ENCODE peak calls at places on chromosomes 6 and 20, in five cellular contexts. One of them, this sample, is unnamed. For H3K4me1, the result is how much of the 10 kb centered on the place peaks cover.

GRCh38 chr6:36840471-36841461 is 1.5 kb upstream of the CPNE5 start:
- DNase-seq in adrenal gland: no peak
- DNase-seq in heart right ventricle: no peak
- DNase-seq in pancreas: peak
- DNase-seq in HCT116: no peak
- DNase-seq in this sample: no peak

GRCh38 chr6:33132121-33132524 is 56.3 kb downstream of the HLA-DPB1 start:
- DNase-seq in adrenal gland: no peak
- DNase-seq in heart right ventricle: no peak
- DNase-seq in pancreas: no peak
- DNase-seq in HCT116: no peak
- DNase-seq in this sample: no peak

GRCh38 chr6:118725944-118726343 is 74.6 kb upstream of the CEP85L start:
- DNase-seq in adrenal gland: no peak
- DNase-seq in heart right ventricle: no peak
- DNase-seq in pancreas: no peak
- DNase-seq in HCT116: no peak
- DNase-seq in this sample: no peak

GRCh38 chr6:39415482-39415881 is 93.0 kb upstream of the KCNK16 start:
- DNase-seq in adrenal gland: no peak
- DNase-seq in heart right ventricle: no peak
- DNase-seq in pancreas: no peak
- DNase-seq in HCT116: no peak
- DNase-seq in this sample: no peak

GRCh38 chr6:84926756-84927155 is 162.4 kb upstream of the TBX18 start:
- DNase-seq in adrenal gland: no peak
- DNase-seq in heart right ventricle: no peak
- DNase-seq in pancreas: no peak
- DNase-seq in HCT116: no peak
- DNase-seq in this sample: no peak

GRCh38 chr6:128259735-128260685 is 260.4 kb downstream of the PTPRK start:
- DNase-seq in adrenal gland: no peak
- DNase-seq in heart right ventricle: no peak
- DNase-seq in pancreas: no peak
- DNase-seq in HCT116: no peak
- DNase-seq in this sample: no peak

GRCh38 chr6:1917628-1918371 is 308.1 kb downstream of the FOXC1 start:
- DNase-seq in adrenal gland: no peak
- DNase-seq in heart right ventricle: no peak
- DNase-seq in pancreas: no peak
- DNase-seq in HCT116: peak
- DNase-seq in this sample: no peak

GRCh38 chr20:14219801-14220461 is 117.5 kb downstream of the FLRT3 start:
- DNase-seq in adrenal gland: no peak
- DNase-seq in heart right ventricle: peak
- DNase-seq in pancreas: no peak
- DNase-seq in HCT116: peak
- DNase-seq in this sample: no peak

GRCh38 chr6:10968776-10969175 is 75.3 kb downstream of the ELOVL2 start:
- DNase-seq in adrenal gland: no peak
- DNase-seq in heart right ventricle: no peak
- DNase-seq in pancreas: no peak
- DNase-seq in HCT116: no peak
- DNase-seq in this sample: no peak

GRCh38 chr6:113434641-113435040 is 422.5 kb upstream of the MARCKS start:
- DNase-seq in adrenal gland: no peak
- DNase-seq in heart right ventricle: no peak
- DNase-seq in pancreas: no peak
- DNase-seq in HCT116: no peak
- DNase-seq in this sample: no peak

GRCh38 chr6:150177260-150178246 is 34.7 kb downstream of the PPP1R14C start:
- DNase-seq in adrenal gland: no peak
- DNase-seq in heart right ventricle: peak
- DNase-seq in pancreas: no peak
- DNase-seq in HCT116: no peak
- DNase-seq in this sample: no peak

GRCh38 chr6:163489584-163489983 is 75.1 kb downstream of the QKI start:
- DNase-seq in adrenal gland: no peak
- DNase-seq in heart right ventricle: no peak
- DNase-seq in pancreas: no peak
- DNase-seq in HCT116: no peak
- DNase-seq in this sample: no peak

GRCh38 chr6:170231496-170232185 is 59.2 kb downstream of the DLL1 start:
- DNase-seq in adrenal gland: no peak
- DNase-seq in heart right ventricle: no peak
- DNase-seq in pancreas: peak
- DNase-seq in HCT116: no peak
- DNase-seq in this sample: peak

GRCh38 chr20:60053125-60053812 is 95.0 kb downstream of the CDH26 start:
- DNase-seq in adrenal gland: no peak
- DNase-seq in heart right ventricle: no peak
- DNase-seq in pancreas: no peak
- DNase-seq in HCT116: no peak
- DNase-seq in this sample: no peak

GRCh38 chr6:29651413-29652197 is 5.3 kb upstream of the MOG start:
- DNase-seq in adrenal gland: no peak
- DNase-seq in heart right ventricle: no peak
- DNase-seq in pancreas: no peak
- DNase-seq in HCT116: peak
- DNase-seq in this sample: no peak

GRCh38 chr20:7399575-7399974 is 540.7 kb downstream of the HAO1 start:
- DNase-seq in adrenal gland: peak
- DNase-seq in heart right ventricle: no peak
- DNase-seq in pancreas: no peak
- DNase-seq in HCT116: no peak
- DNase-seq in this sample: no peak

GRCh38 chr6:17013701-17014100 is 88.1 kb upstream of the STMND1 start:
- DNase-seq in adrenal gland: no peak
- DNase-seq in heart right ventricle: no peak
- DNase-seq in pancreas: no peak
- DNase-seq in HCT116: no peak
- DNase-seq in this sample: no peak

GRCh38 chr6:53496797-53497196 is 48.1 kb downstream of the GCLC start:
- DNase-seq in adrenal gland: no peak
- DNase-seq in heart right ventricle: no peak
- DNase-seq in pancreas: no peak
- DNase-seq in HCT116: no peak
- DNase-seq in this sample: no peak

GRCh38 chr20:33803921-33804337 is 7.2 kb upstream of the CHMP4B start:
- DNase-seq in adrenal gland: no peak
- DNase-seq in heart right ventricle: no peak
- DNase-seq in pancreas: no peak
- DNase-seq in HCT116: no peak
- DNase-seq in this sample: no peak

GRCh38 chr6:170116643-170117042 is 174.2 kb downstream of the DLL1 start:
- DNase-seq in adrenal gland: no peak
- DNase-seq in heart right ventricle: peak
- DNase-seq in pancreas: peak
- DNase-seq in HCT116: no peak
- DNase-seq in this sample: no peak

GRCh38 chr20:62215991-62216635 is 4.0 kb downstream of the HRH3 start:
- DNase-seq in adrenal gland: no peak
- DNase-seq in heart right ventricle: no peak
- DNase-seq in pancreas: no peak
- DNase-seq in HCT116: no peak
- DNase-seq in this sample: no peak

GRCh38 chr20:63096681-63097335 is 90.0 kb upstream of the BHLHE23 start:
- DNase-seq in adrenal gland: no peak
- DNase-seq in heart right ventricle: no peak
- DNase-seq in pancreas: peak
- DNase-seq in HCT116: no peak
- DNase-seq in this sample: peak

GRCh38 chr6:150143521-150144293 is 863 bp downstream of the PPP1R14C start:
- DNase-seq in adrenal gland: no peak
- DNase-seq in heart right ventricle: peak
- DNase-seq in pancreas: peak
- DNase-seq in HCT116: no peak
- DNase-seq in this sample: no peak

GRCh38 chr6:150698421-150698820 is 98.7 kb downstream of the PLEKHG1 start:
- DNase-seq in adrenal gland: no peak
- DNase-seq in heart right ventricle: no peak
- DNase-seq in pancreas: no peak
- DNase-seq in HCT116: no peak
- DNase-seq in this sample: no peak

GRCh38 chr6:63649847-63650265 is 14.3 kb downstream of the PHF3 start:
- DNase-seq in adrenal gland: no peak
- DNase-seq in heart right ventricle: no peak
- DNase-seq in pancreas: no peak
- DNase-seq in HCT116: no peak
- DNase-seq in this sample: no peak
- H3K4me1 ChIP-seq in adrenal gland: under half
- H3K4me1 ChIP-seq in heart right ventricle: under half
- H3K4me1 ChIP-seq in pancreas: under half
- H3K4me1 ChIP-seq in HCT116: under half
- H3K4me1 ChIP-seq in this sample: under half

GRCh38 chr6:168956884-168957730 is 296.5 kb downstream of the THBS2 start:
- DNase-seq in adrenal gland: peak
- DNase-seq in heart right ventricle: peak
- DNase-seq in pancreas: no peak
- DNase-seq in HCT116: peak
- DNase-seq in this sample: peak
- TF ChIP-seq CTCF in adrenal gland: peak
- TF ChIP-seq CTCF in heart right ventricle: peak
- TF ChIP-seq CTCF in pancreas: peak
- TF ChIP-seq CTCF in HCT116: peak
- TF ChIP-seq CTCF in this sample: peak

DNA sequence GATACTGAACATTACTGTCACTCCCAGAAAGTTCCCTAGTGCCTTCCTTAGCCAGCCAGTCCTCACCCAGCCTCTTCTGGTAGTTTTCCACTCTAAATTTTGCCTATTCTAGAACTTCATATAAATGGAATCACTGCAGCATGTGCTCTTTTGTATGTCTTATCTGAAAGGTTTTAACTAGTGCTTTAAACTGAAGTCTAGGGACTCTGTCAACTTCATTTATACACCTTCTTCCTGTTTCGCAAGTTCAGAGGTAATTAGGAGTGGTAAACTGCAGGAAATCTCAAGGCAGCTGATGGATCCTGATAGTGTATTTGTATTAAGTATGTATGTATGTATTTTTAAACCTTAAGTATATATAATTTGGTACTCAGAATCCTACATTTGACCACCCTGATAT is 94.3 kb downstream of the TCP11 start:
- DNase-seq in adrenal gland: no peak
- DNase-seq in heart right ventricle: no peak
- DNase-seq in pancreas: no peak
- DNase-seq in HCT116: no peak
- DNase-seq in this sample: no peak
- H3K4me1 ChIP-seq in adrenal gland: half or more
- H3K4me1 ChIP-seq in heart right ventricle: half or more
- H3K4me1 ChIP-seq in pancreas: under half
- H3K4me1 ChIP-seq in HCT116: under half
- H3K4me1 ChIP-seq in this sample: under half

GRCh38 chr20:21124190-21124589 is 1.7 kb upstream of the KIZ start:
- DNase-seq in adrenal gland: no peak
- DNase-seq in heart right ventricle: no peak
- DNase-seq in pancreas: no peak
- DNase-seq in HCT116: no peak
- DNase-seq in this sample: no peak

GRCh38 chr20:21125849-21126840 is at the start of gene KIZ:
- DNase-seq in adrenal gland: peak
- DNase-seq in heart right ventricle: peak
- DNase-seq in pancreas: peak
- DNase-seq in HCT116: peak
- DNase-seq in this sample: peak

GRCh38 chr20:21127201-21127981 is 1.5 kb downstream of the KIZ start:
- DNase-seq in adrenal gland: no peak
- DNase-seq in heart right ventricle: no peak
- DNase-seq in pancreas: no peak
- DNase-seq in HCT116: no peak
- DNase-seq in this sample: no peak

GRCh38 chr20:21129861-21130260 is 4.0 kb downstream of the KIZ start:
- DNase-seq in adrenal gland: no peak
- DNase-seq in heart right ventricle: no peak
- DNase-seq in pancreas: no peak
- DNase-seq in HCT116: no peak
- DNase-seq in this sample: no peak

GRCh38 chr20:21125072-21125848 is 622 bp upstream of the KIZ start:
- DNase-seq in adrenal gland: peak
- DNase-seq in heart right ventricle: peak
- DNase-seq in pancreas: peak
- DNase-seq in HCT116: peak
- DNase-seq in this sample: peak
- TF ChIP-seq CTCF in adrenal gland: peak
- TF ChIP-seq CTCF in heart right ventricle: no peak
- TF ChIP-seq CTCF in pancreas: no peak
- TF ChIP-seq CTCF in HCT116: no peak
- TF ChIP-seq CTCF in this sample: no peak

GRCh38 chr20:32078777-32079176 is 26.7 kb downstream of the HCK start:
- DNase-seq in adrenal gland: no peak
- DNase-seq in heart right ventricle: no peak
- DNase-seq in pancreas: no peak
- DNase-seq in HCT116: no peak
- DNase-seq in this sample: no peak
- H3K4me1 ChIP-seq in adrenal gland: under half
- H3K4me1 ChIP-seq in heart right ventricle: under half
- H3K4me1 ChIP-seq in pancreas: under half
- H3K4me1 ChIP-seq in HCT116: under half
- H3K4me1 ChIP-seq in this sample: under half

DNA sequence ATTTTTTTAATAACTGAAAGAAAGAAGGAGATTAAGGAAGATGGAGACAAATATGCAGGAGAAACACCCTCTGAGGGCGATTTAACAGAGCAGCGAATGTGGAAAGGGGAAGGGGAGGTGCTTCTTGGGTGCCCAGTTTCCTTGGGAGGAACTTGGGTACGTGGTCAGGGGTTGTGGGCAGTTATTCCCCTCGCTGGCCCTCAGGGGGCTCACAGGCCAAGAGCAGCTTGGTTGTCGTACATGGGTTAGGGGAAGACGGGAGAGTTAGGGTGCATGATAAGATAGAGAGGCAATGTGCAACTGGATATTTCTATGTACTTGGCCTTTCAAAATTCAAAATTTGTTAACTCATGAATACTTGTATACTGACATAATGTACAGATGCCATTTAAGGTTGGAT is 7.0 kb upstream of the TUBB2A start:
- DNase-seq in adrenal gland: no peak
- DNase-seq in heart right ventricle: no peak
- DNase-seq in pancreas: no peak
- DNase-seq in HCT116: no peak
- DNase-seq in this sample: no peak
- TF ChIP-seq CTCF in adrenal gland: no peak
- TF ChIP-seq CTCF in heart right ventricle: no peak
- TF ChIP-seq CTCF in pancreas: no peak
- TF ChIP-seq CTCF in HCT116: no peak
- TF ChIP-seq CTCF in this sample: no peak

GRCh38 chr6:45434401-45434741 is 56.6 kb upstream of the SUPT3H start:
- DNase-seq in adrenal gland: no peak
- DNase-seq in heart right ventricle: no peak
- DNase-seq in pancreas: no peak
- DNase-seq in HCT116: no peak
- DNase-seq in this sample: no peak
- H3K4me1 ChIP-seq in adrenal gland: under half
- H3K4me1 ChIP-seq in heart right ventricle: under half
- H3K4me1 ChIP-seq in pancreas: under half
- H3K4me1 ChIP-seq in HCT116: under half
- H3K4me1 ChIP-seq in this sample: under half